ENCODE peak calls at places on chromosomes 1 and 21, in nine cellular contexts. Y is H7; E is anterior cingulate cortex; L is CD8-positive, alpha-beta T cell; G is astrocyte of the spinal cord; Q is AG20443; S is T-helper 17 cell; C is GM23248; P is cardiac fibroblast. H is an unnamed sample.

GRCh38 chr21:22231013-22231412 is 1232.8 kb downstream of the NCAM2 start:
- DNase-seq in Y (no peak), E (no peak), L (no peak), G (no peak), Q (no peak), S (no peak), C (no peak), P (no peak), H (no peak)

GRCh38 chr1:97119260-97119659 is 397.7 kb downstream of the PTBP2 start:
- DNase-seq in Y (no peak), E (no peak), L (no peak), G (no peak), Q (no peak), S (no peak), C (no peak), P (no peak), H (no peak)

GRCh38 chr1:203368624-203369451 is 17.9 kb upstream of the FMOD start:
- DNase-seq in Y (no peak), E (no peak), L (no peak), G (no peak), Q (peak; percentile 85), S (no peak), C (peak; percentile 87), P (peak; percentile 95), H (no peak)

GRCh38 chr1:5405263-5405662 is 587.0 kb downstream of the NPHP4 start:
- DNase-seq in Y (no peak), E (no peak), L (no peak), G (no peak), Q (no peak), S (no peak), C (no peak), P (no peak), H (no peak)

GRCh38 chr1:175511496-175511895 is 231.9 kb downstream of the TNR start:
- DNase-seq in Y (no peak), E (no peak), L (no peak), G (no peak), Q (no peak), S (no peak), C (no peak), P (no peak), H (no peak)

GRCh38 chr1:162672678-162673259 is 40.5 kb downstream of the DDR2 start:
- DNase-seq in Y (no peak), E (no peak), L (no peak), G (no peak), Q (no peak), S (no peak), C (no peak), P (no peak), H (no peak)

GRCh38 chr21:27586326-27586725 is 619.4 kb upstream of the ADAMTS5 start:
- DNase-seq in Y (no peak), E (no peak), L (no peak), G (no peak), Q (no peak), S (no peak), C (peak; percentile 33), P (no peak), H (no peak)

GRCh38 chr1:111615874-111616715 is 3.5 kb upstream of the RAP1A start:
- DNase-seq in Y (no peak), E (no peak), L (peak; percentile 27), G (no peak), Q (no peak), S (peak; percentile 26), C (no peak), P (no peak), H (peak; percentile 89)

GRCh38 chr1:220775238-220775853 is 11.4 kb upstream of the MTARC1 start:
- DNase-seq in Y (peak; percentile 67), E (no peak), L (peak; percentile 15), G (peak; percentile 31), Q (peak; percentile 57), S (no peak), C (peak; percentile 39), P (peak; percentile 42), H (no peak)

GRCh38 chr1:67100833-67101232 is 33.9 kb downstream of the C1orf141 start:
- DNase-seq in Y (no peak), E (no peak), L (no peak), G (no peak), Q (no peak), S (no peak), C (no peak), P (no peak), H (no peak)

GRCh38 chr1:226638001-226638601 is 89.5 kb downstream of the STUM start:
- DNase-seq in Y (no peak), E (no peak), L (no peak), G (no peak), Q (no peak), S (peak; percentile 4), C (no peak), P (no peak), H (no peak)

GRCh38 chr21:29196021-29196663 is 65.7 kb downstream of the MAP3K7CL start:
- DNase-seq in Y (peak; percentile 40), E (no peak), L (peak; percentile 35), G (peak; percentile 89), Q (peak; percentile 80), S (peak; percentile 27), C (peak; percentile 92), P (peak; percentile 93), H (peak; percentile 27)

GRCh38 chr1:17273096-17273495 is 24.2 kb downstream of the PADI3 start:
- DNase-seq in Y (peak; percentile 52), E (no peak), L (no peak), G (no peak), Q (no peak), S (no peak), C (no peak), P (no peak), H (no peak)

GRCh38 chr1:209454340-209455014 is 129.0 kb upstream of the CAMK1G start:
- DNase-seq in Y (no peak), E (no peak), L (no peak), G (no peak), Q (no peak), S (no peak), C (no peak), P (no peak), H (no peak)

GRCh38 chr1:33330376-33330890 is 9.5 kb upstream of the A3GALT2 start:
- DNase-seq in Y (no peak), E (no peak), L (no peak), G (no peak), Q (no peak), S (no peak), C (no peak), P (no peak), H (no peak)

GRCh38 chr1:175922254-175922881 is 179.0 kb upstream of the TNR start:
- DNase-seq in Y (no peak), E (no peak), L (no peak), G (no peak), Q (no peak), S (no peak), C (peak; percentile 40), P (no peak), H (no peak)

GRCh38 chr1:167412072-167412471 is 106.3 kb downstream of the CD247 start:
- DNase-seq in Y (no peak), E (no peak), L (no peak), G (no peak), Q (no peak), S (no peak), C (no peak), P (no peak), H (no peak)

GRCh38 chr1:28257736-28258135 is 1.6 kb upstream of the SESN2 start:
- DNase-seq in Y (no peak), E (no peak), L (no peak), G (no peak), Q (no peak), S (no peak), C (no peak), P (no peak), H (no peak)

GRCh38 chr1:116574581-116575291 is 3.9 kb upstream of the CD58 start:
- DNase-seq in Y (peak; percentile 86), E (peak; percentile 22), L (peak; percentile 43), G (peak; percentile 72), Q (peak; percentile 84), S (no peak), C (peak; percentile 78), P (peak; percentile 81), H (peak; percentile 36)

GRCh38 chr1:11740258-11741192 is 4.6 kb downstream of the AGTRAP start:
- DNase-seq in Y (no peak), E (no peak), L (no peak), G (no peak), Q (no peak), S (no peak), C (no peak), P (no peak), H (no peak)

GRCh38 chr21:41727784-41728763 is 38.8 kb downstream of the RIPK4 start:
- DNase-seq in Y (peak; percentile 57), E (no peak), L (no peak), G (no peak), Q (no peak), S (no peak), C (no peak), P (no peak), H (no peak)

GRCh38 chr1:99580451-99580850 is 65.5 kb upstream of the PALMD start:
- DNase-seq in Y (no peak), E (no peak), L (no peak), G (no peak), Q (peak; percentile 22), S (no peak), C (peak; percentile 62), P (peak; percentile 65), H (no peak)

GRCh38 chr1:43558346-43558841 is 27.7 kb downstream of the PTPRF start:
- DNase-seq in Y (peak; percentile 90), E (no peak), L (no peak), G (peak; percentile 57), Q (peak; percentile 87), S (no peak), C (peak; percentile 86), P (peak; percentile 24), H (no peak)

GRCh38 chr1:41876533-41877445 is 41.9 kb downstream of the HIVEP3 start:
- DNase-seq in Y (no peak), E (no peak), L (no peak), G (no peak), Q (peak; percentile 52), S (no peak), C (peak; percentile 41), P (peak; percentile 57), H (no peak)